ENCODE peak calls at places on chromosome 9, in nine cellular contexts. V is sigmoid colon, E is MM.1S, A is vagina, G is SJSA1, C is bronchial epithelial cell, Y is stomach, M is psoas muscle, O is mammary epithelial cell. N is an unnamed sample.

GRCh38 chr9:89006308-89006707 is 15.0 kb downstream of the S1PR3 start:
- DNase-seq in V (no peak), E (no peak), A (no peak), G (no peak), C (no peak), Y (no peak), M (no peak), O (no peak), N (no peak)

GRCh38 chr9:111482656-111483418 is 1.3 kb downstream of the ECPAS start:
- DNase-seq in V (peak; percentile 88), E (peak; percentile 82), A (peak; percentile 88), G (peak; percentile 63), C (peak; percentile 18), Y (peak; percentile 72), M (peak; percentile 91), O (peak; percentile 52), N (peak; percentile 66)

GRCh38 chr9:125261501-125262216 is at the start of gene GAPVD1:
- DNase-seq in V (peak; percentile 93), E (peak; percentile 94), A (peak; percentile 87), G (peak; percentile 92), C (peak; percentile 74), Y (peak; percentile 89), M (peak; percentile 95), O (peak; percentile 88), N (peak; percentile 40)

GRCh38 chr9:115524467-115525059 is 406.6 kb upstream of the TNC start:
- DNase-seq in V (no peak), E (peak; percentile 39), A (no peak), G (peak; percentile 42), C (peak; percentile 73), Y (no peak), M (no peak), O (peak; percentile 60), N (peak; percentile 60)

GRCh38 chr9:37464426-37465248 is 613 bp downstream of the ZBTB5 start:
- DNase-seq in V (peak; percentile 91), E (peak; percentile 76), A (peak; percentile 94), G (peak; percentile 74), C (peak; percentile 76), Y (peak; percentile 72), M (peak; percentile 89), O (peak; percentile 85), N (peak; percentile 53)

GRCh38 chr9:71783120-71783523 is 14.8 kb upstream of the CEMIP2 start:
- DNase-seq in V (no peak), E (no peak), A (no peak), G (no peak), C (peak; percentile 92), Y (peak; percentile 46), M (peak; percentile 59), O (peak; percentile 88), N (no peak)

GRCh38 chr9:88984543-88984883 is 6.8 kb upstream of the S1PR3 start:
- DNase-seq in V (no peak), E (no peak), A (no peak), G (no peak), C (peak; percentile 72), Y (no peak), M (no peak), O (no peak), N (no peak)

GRCh38 chr9:120603010-120603409 is 23.0 kb upstream of the CDK5RAP2 start:
- DNase-seq in V (no peak), E (no peak), A (no peak), G (no peak), C (no peak), Y (no peak), M (no peak), O (no peak), N (no peak)

GRCh38 chr9:78196258-78196657 is 39.6 kb upstream of the CEP78 start:
- DNase-seq in V (no peak), E (peak; percentile 24), A (no peak), G (no peak), C (no peak), Y (no peak), M (no peak), O (no peak), N (no peak)

DNA sequence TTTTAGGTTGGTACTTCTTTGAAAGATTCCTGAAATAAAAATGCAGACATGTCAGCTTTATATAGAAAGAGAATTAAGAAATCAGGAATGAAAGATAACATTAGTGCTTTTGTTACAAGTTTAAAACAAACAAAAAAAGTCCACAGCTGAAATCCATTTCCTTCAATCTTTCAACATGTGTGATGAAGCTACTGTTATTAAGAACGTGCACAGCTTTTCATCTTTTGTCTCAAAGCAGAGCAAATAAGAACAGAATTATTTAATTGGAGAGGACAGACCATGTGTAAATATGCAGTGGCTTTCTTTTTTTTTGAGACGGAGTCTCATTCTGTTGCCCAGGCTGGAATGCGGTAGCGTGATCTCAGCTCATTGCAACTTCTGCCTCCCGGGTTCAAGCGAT is 63.6 kb downstream of the FNBP1 start:
- DNase-seq in V (no peak), E (no peak), A (no peak), G (no peak), C (no peak), Y (no peak), M (no peak), O (no peak), N (no peak)
- H3K36me3 ChIP-seq in V (no peaks in the 10 kb centered on the region), E (no peaks in the 10 kb centered on the region), A (peaks cover 26% of the 10 kb centered on the region), G (peaks cover 23% of the 10 kb centered on the region), C (no peaks in the 10 kb centered on the region), Y (peaks cover 45% of the 10 kb centered on the region), M (peaks cover 49% of the 10 kb centered on the region), O (peaks cover 2% of the 10 kb centered on the region), N (no peaks in the 10 kb centered on the region)

GRCh38 chr9:69104830-69105527 is 69.1 kb upstream of the TJP2 start:
- DNase-seq in V (no peak), E (peak; percentile 74), A (no peak), G (no peak), C (peak; percentile 77), Y (peak; percentile 85), M (no peak), O (peak; percentile 70), N (no peak)
- H3K36me3 ChIP-seq in V (no peaks in the 10 kb centered on the region), E (no peaks in the 10 kb centered on the region), A (no peaks in the 10 kb centered on the region), G (no peaks in the 10 kb centered on the region), C (no peaks in the 10 kb centered on the region), Y (no peaks in the 10 kb centered on the region), M (no peaks in the 10 kb centered on the region), O (no peaks in the 10 kb centered on the region), N (no peaks in the 10 kb centered on the region)

GRCh38 chr9:31604516-31604915 is 779.9 kb upstream of the ACO1 start:
- DNase-seq in V (no peak), E (no peak), A (no peak), G (no peak), C (no peak), Y (no peak), M (no peak), O (no peak), N (no peak)

GRCh38 chr9:31606678-31607077 is 777.8 kb upstream of the ACO1 start:
- DNase-seq in V (no peak), E (no peak), A (no peak), G (no peak), C (no peak), Y (no peak), M (no peak), O (no peak), N (no peak)

GRCh38 chr9:31605164-31605563 is 779.3 kb upstream of the ACO1 start:
- DNase-seq in V (no peak), E (peak; percentile 69), A (no peak), G (no peak), C (no peak), Y (no peak), M (no peak), O (no peak), N (no peak)

GRCh38 chr9:31608881-31609280 is 775.6 kb upstream of the ACO1 start:
- DNase-seq in V (no peak), E (no peak), A (no peak), G (no peak), C (peak; percentile 63), Y (no peak), M (no peak), O (no peak), N (no peak)

GRCh38 chr9:31608413-31608812 is 776.0 kb upstream of the ACO1 start:
- DNase-seq in V (no peak), E (no peak), A (no peak), G (no peak), C (peak; percentile 90), Y (no peak), M (no peak), O (no peak), N (no peak)
- H3K36me3 ChIP-seq in V (no peaks in the 10 kb centered on the region), E (no peaks in the 10 kb centered on the region), A (no peaks in the 10 kb centered on the region), G (no peaks in the 10 kb centered on the region), C (no peaks in the 10 kb centered on the region), Y (no peaks in the 10 kb centered on the region), M (no peaks in the 10 kb centered on the region), O (no peaks in the 10 kb centered on the region), N (no peaks in the 10 kb centered on the region)

GRCh38 chr9:134032456-134033222 is 7.4 kb downstream of the BRD3OS start:
- DNase-seq in V (peak; percentile 57), E (no peak), A (no peak), G (no peak), C (no peak), Y (no peak), M (no peak), O (no peak), N (no peak)

GRCh38 chr9:134035041-134036039 is 10.1 kb downstream of the BRD3OS start:
- DNase-seq in V (peak; percentile 53), E (no peak), A (no peak), G (no peak), C (no peak), Y (no peak), M (no peak), O (no peak), N (no peak)

GRCh38 chr9:134036130-134036529 is 10.8 kb downstream of the BRD3OS start:
- DNase-seq in V (peak; percentile 52), E (no peak), A (no peak), G (no peak), C (no peak), Y (no peak), M (no peak), O (no peak), N (no peak)

GRCh38 chr9:134033516-134034214 is 8.4 kb downstream of the BRD3OS start:
- DNase-seq in V (peak; percentile 52), E (no peak), A (no peak), G (no peak), C (no peak), Y (no peak), M (no peak), O (no peak), N (no peak)

GRCh38 chr9:134034215-134035040 is 9.1 kb downstream of the BRD3OS start:
- DNase-seq in V (peak; percentile 33), E (no peak), A (no peak), G (no peak), C (no peak), Y (no peak), M (no peak), O (no peak), N (no peak)
- H3K36me3 ChIP-seq in V (peaks cover 32% of the 10 kb centered on the region), E (no peaks in the 10 kb centered on the region), A (peaks cover 76% of the 10 kb centered on the region), G (peaks cover 44% of the 10 kb centered on the region), C (peaks cover 23% of the 10 kb centered on the region), Y (peaks cover 100% of the 10 kb centered on the region), M (peaks cover 93% of the 10 kb centered on the region), O (peaks cover 5% of the 10 kb centered on the region), N (no peaks in the 10 kb centered on the region)

GRCh38 chr9:95465115-95465514 is 51.7 kb downstream of the PTCH1 start:
- DNase-seq in V (no peak), E (no peak), A (no peak), G (no peak), C (no peak), Y (no peak), M (no peak), O (no peak), N (no peak)
- H3K36me3 ChIP-seq in V (no peaks in the 10 kb centered on the region), E (peaks cover 18% of the 10 kb centered on the region), A (peaks cover 57% of the 10 kb centered on the region), G (peaks cover 93% of the 10 kb centered on the region), C (peaks cover 1% of the 10 kb centered on the region), Y (peaks cover 69% of the 10 kb centered on the region), M (peaks cover 80% of the 10 kb centered on the region), O (no peaks in the 10 kb centered on the region), N (peaks cover 63% of the 10 kb centered on the region)

N was measured in tibial nerve.